ENCODE peak calls at places on chromosomes 4 and X, in eight cellular contexts. E is stimulated activated naive CD8-positive, alpha-beta T cell treated with anti-CD3 and anti-CD28 coated beads, Interleukin-15, Interleukin-2, amounts not matched to agents 100 U/mL and 50 U/mL, for 24 hours; A is sciatic nerve; U is activated T-cell treated with anti-CD3 and anti-CD28 coated beads, Interleukin-2, amount 50 U/mL, for 72 hours; Q is H9; L is glutamatergic neuron; T is stimulated activated CD8-positive, alpha-beta memory T cell treated with anti-CD3 and anti-CD28 coated beads, Interleukin-2, amount 100 ng/mL, for 48 hours; H is stimulated activated CD4-positive, alpha-beta T cell treated with anti-CD3 and anti-CD28 coated beads, Interleukin-12 subunit alpha, Interleukin-12 subunit beta, amount 100 ng/mL, for 24 hours. Y is an unnamed sample.

GRCh38 chr4:24121395-24122175 is 231.7 kb upstream of the PPARGC1A start:
- DNase-seq in Q (no peak), T (no peak), A (no peak), E (no peak), L (no peak), U (no peak), H (no peak), Y (no peak)

GRCh38 chr4:6695660-6696581 is 2.2 kb downstream of the S100P start:
- DNase-seq in L (no peak), U (peak), Q (no peak), E (no peak), T (no peak), A (no peak), H (no peak), Y (peak)

GRCh38 chr4:8502836-8503585 is 62.4 kb downstream of the TRMT44 start:
- DNase-seq in H (no peak), U (no peak), T (no peak), L (no peak), Q (no peak), A (no peak), E (no peak), Y (peak)

GRCh38 chr4:6427439-6428090 is 44.8 kb downstream of the PPP2R2C start:
- DNase-seq in H (no peak), U (no peak), Q (no peak), A (no peak), E (no peak), L (no peak), T (no peak), Y (no peak)

GRCh38 chr4:74189331-74190043 is 31.6 kb downstream of the MTHFD2L start:
- DNase-seq in U (no peak), Q (no peak), A (no peak), L (no peak), T (no peak), H (no peak), E (no peak), Y (no peak)

GRCh38 chr4:55378617-55379467 is 16.9 kb upstream of the TMEM165 start:
- DNase-seq in L (no peak), Q (no peak), E (no peak), A (no peak), U (no peak), H (no peak), T (no peak), Y (no peak)

GRCh38 chr4:18020671-18021469 is 685 bp downstream of the LCORL start:
- DNase-seq in T (peak), U (peak), A (peak), L (peak), E (peak), Q (peak), H (no peak), Y (peak)

GRCh38 chr4:187333151-187333550 is 609.5 kb upstream of the FAT1 start:
- DNase-seq in T (no peak), A (no peak), U (no peak), L (no peak), H (no peak), Q (no peak), E (no peak), Y (no peak)

GRCh38 chrX:109537324-109537665 is 651 bp downstream of the NXT2 start:
- DNase-seq in L (no peak), U (no peak), Q (no peak), E (no peak), A (no peak), T (no peak), H (no peak), Y (peak)

GRCh38 chrX:11499076-11500044 is 166.4 kb downstream of the ARHGAP6 start:
- DNase-seq in Q (no peak), A (no peak), T (no peak), E (no peak), H (no peak), U (no peak), L (no peak), Y (no peak)

GRCh38 chr4:41526628-41527027 is 11.3 kb upstream of the LIMCH1 start:
- DNase-seq in Q (no peak), A (no peak), H (no peak), T (no peak), E (no peak), U (no peak), L (no peak), Y (no peak)

GRCh38 chr4:174578366-174578765 is 56.1 kb upstream of the HPGD start:
- DNase-seq in T (no peak), E (no peak), U (no peak), H (no peak), Q (no peak), A (no peak), L (no peak), Y (no peak)

GRCh38 chrX:40646489-40647306 is 663 bp downstream of the CXorf38 start:
- DNase-seq in A (peak), E (peak), U (peak), Q (no peak), H (peak), T (no peak), L (peak), Y (no peak)

GRCh38 chrX:14398725-14399124 is 130.6 kb upstream of the GLRA2 start:
- DNase-seq in T (no peak), A (no peak), U (no peak), Q (no peak), L (no peak), E (no peak), H (no peak), Y (no peak)

GRCh38 chr4:23660865-23661264 is 229.0 kb downstream of the PPARGC1A start:
- DNase-seq in L (no peak), E (no peak), H (no peak), Q (no peak), T (no peak), A (no peak), U (no peak), Y (no peak)